ENCODE peak calls at places on chromosome 4, in ten cellular contexts. R is stimulated activated naive CD4-positive, alpha-beta T cell; I is AG09319; O is fibroblast of the aortic adventitia; Q is AG08395; C is NCI-H2081; Z is adipocyte; W is M059J; G is neuronal stem cell; T is amygdala. A is an unnamed sample.

GRCh38 chr4:27005512-27006246 is 145.0 kb downstream of the STIM2 start:
- DNase-seq in C (no peak), Z (peak), G (no peak), I (no peak), Q (peak), R (no peak), O (peak), W (peak), T (no peak), A (peak)

GRCh38 chr4:86014599-86014998 is 345.3 kb downstream of the MAPK10 start:
- DNase-seq in O (no peak), R (no peak), Z (no peak), C (no peak), Q (no peak), G (no peak), T (no peak), W (no peak), I (no peak), A (no peak)

GRCh38 chr4:41977709-41978108 is 3.8 kb upstream of the DCAF4L1 start:
- DNase-seq in C (no peak), T (no peak), G (no peak), W (peak), Q (peak), Z (no peak), I (no peak), R (no peak), O (no peak), A (peak)

GRCh38 chr4:55927776-55928437 is 20.8 kb upstream of the CEP135 start:
- DNase-seq in R (no peak), G (no peak), T (no peak), O (peak), Z (no peak), W (no peak), I (no peak), C (no peak), Q (no peak), A (no peak)

GRCh38 chr4:94068712-94069111 is 139.0 kb upstream of the SMARCAD1 start:
- DNase-seq in O (no peak), C (no peak), I (no peak), R (no peak), G (no peak), Z (no peak), W (no peak), T (no peak), Q (no peak), A (no peak)

GRCh38 chr4:58732973-58733372 is 1622.8 kb upstream of the IGFBP7 start:
- DNase-seq in W (no peak), T (no peak), C (peak), G (no peak), R (no peak), O (no peak), Z (no peak), I (no peak), Q (no peak), A (no peak)

GRCh38 chr4:107077192-107077591 is 41.1 kb upstream of the DKK2 start:
- DNase-seq in T (no peak), R (no peak), C (no peak), Z (no peak), I (no peak), O (no peak), W (no peak), G (no peak), Q (no peak), A (no peak)

GRCh38 chr4:25345880-25346279 is 31.2 kb upstream of the ANAPC4 start:
- DNase-seq in Q (no peak), I (no peak), C (no peak), W (peak), T (no peak), O (no peak), Z (no peak), R (no peak), G (no peak), A (peak)

GRCh38 chr4:85391568-85392410 is 83.2 kb upstream of the ARHGAP24 start:
- DNase-seq in O (no peak), G (no peak), W (no peak), C (no peak), Q (no peak), Z (no peak), I (no peak), R (no peak), T (no peak), A (no peak)

GRCh38 chr4:103867311-103867710 is 147.5 kb upstream of the TACR3 start:
- DNase-seq in R (no peak), Z (no peak), I (no peak), G (no peak), Q (no peak), O (no peak), C (no peak), W (no peak), T (no peak), A (no peak)

GRCh38 chr4:185534534-185534849 is 815 bp downstream of the PDLIM3 start:
- DNase-seq in G (no peak), Z (no peak), C (no peak), W (no peak), R (no peak), O (no peak), Q (no peak), I (no peak), T (no peak), A (no peak)

GRCh38 chr4:110622841-110623709 is at the start of gene PITX2:
- DNase-seq in Q (peak), W (no peak), Z (peak), C (no peak), I (peak), R (no peak), O (peak), G (peak), T (no peak), A (peak)

GRCh38 chr4:23747131-23747752 is 142.6 kb downstream of the PPARGC1A start:
- DNase-seq in C (no peak), G (no peak), O (no peak), W (no peak), Z (no peak), R (no peak), I (no peak), Q (no peak), T (peak), A (no peak)

GRCh38 chr4:124717101-124717500 is 4.6 kb upstream of the ANKRD50 start:
- DNase-seq in I (no peak), C (no peak), W (no peak), R (no peak), G (no peak), Z (no peak), T (no peak), O (no peak), Q (no peak), A (no peak)

GRCh38 chr4:30959781-30960485 is 239.8 kb downstream of the PCDH7 start:
- DNase-seq in W (no peak), Q (no peak), Z (no peak), I (no peak), O (no peak), G (no peak), R (no peak), T (no peak), C (no peak), A (no peak)

GRCh38 chr4:174648859-174649258 is 126.6 kb upstream of the HPGD start:
- DNase-seq in T (no peak), C (no peak), R (no peak), G (no peak), Z (no peak), Q (no peak), I (no peak), W (no peak), O (no peak), A (no peak)

GRCh38 chr4:80751200-80751599 is 279.3 kb upstream of the BMP3 start:
- DNase-seq in Q (no peak), Z (no peak), T (no peak), G (no peak), C (no peak), W (no peak), I (no peak), O (no peak), R (no peak), A (no peak)

GRCh38 chr4:146675171-146675570 is 36.5 kb downstream of the POU4F2 start:
- DNase-seq in C (no peak), T (no peak), G (no peak), Z (no peak), Q (no peak), W (no peak), I (no peak), O (no peak), R (no peak), A (no peak)

GRCh38 chr4:53194727-53195126 is 171.1 kb downstream of the SCFD2 start:
- DNase-seq in O (no peak), G (no peak), R (no peak), Q (no peak), I (no peak), Z (no peak), T (no peak), C (no peak), W (no peak), A (no peak)

GRCh38 chr4:114036426-114036825 is 57.0 kb upstream of the ARSJ start:
- DNase-seq in G (no peak), R (no peak), O (no peak), I (no peak), W (no peak), Q (no peak), Z (no peak), T (no peak), C (peak), A (no peak)

GRCh38 chr4:8919651-8920288 is 48.1 kb upstream of the HMX1 start:
- DNase-seq in Z (no peak), Q (peak), T (no peak), O (no peak), G (no peak), I (no peak), C (no peak), W (no peak), R (no peak), A (no peak)

A was measured in AG10803.